ENCODE peak calls at places on chromosomes 4 and X, in nine cellular contexts. E is heart left ventricle, K is prostate gland, L is colonic mucosa, T is HL-60, S is esophagus squamous epithelium, P is ascending aorta, V is pancreas, U is cardiac muscle cell. O is an unnamed sample.
A peak's percentile ranks its signal among the peaks of the same experiment; 100 is the strongest.

GRCh38 chr4:122562436-122562835 is 58.4 kb downstream of the IL21 start:
- DNase-seq in V (no peak), U (no peak), E (no peak), K (no peak), P (no peak), S (no peak), L (no peak), T (no peak), O (no peak)

GRCh38 chr4:4521767-4522166 is 20.1 kb downstream of the STX18 start:
- DNase-seq in T (no peak), S (no peak), U (no peak), V (no peak), P (no peak), E (no peak), L (no peak), K (no peak), O (no peak)

GRCh38 chr4:78543424-78544238 is 7.9 kb upstream of the ANXA3 start:
- DNase-seq in K (no peak), V (no peak), E (no peak), S (no peak), P (no peak), L (no peak), U (no peak), T (no peak), O (no peak)

GRCh38 chrX:113260474-113260873 is 419.8 kb upstream of the AMOT start:
- DNase-seq in U (peak; percentile 3), T (no peak), E (no peak), K (no peak), S (no peak), V (no peak), P (no peak), L (no peak), O (no peak)

GRCh38 chr4:68451246-68452211 is 4.3 kb downstream of the TMPRSS11E start:
- DNase-seq in V (no peak), E (no peak), U (no peak), P (no peak), L (no peak), S (no peak), K (no peak), T (no peak), O (no peak)

GRCh38 chr4:4270529-4270928 is 19.4 kb downstream of the LYAR start:
- DNase-seq in V (no peak), E (no peak), T (peak; percentile 31), K (no peak), S (no peak), U (peak; percentile 21), P (no peak), L (no peak), O (no peak)

GRCh38 chr4:22322996-22323395 is 192.9 kb downstream of the ADGRA3 start:
- DNase-seq in P (no peak), S (no peak), T (no peak), K (no peak), V (no peak), U (no peak), L (no peak), E (no peak), O (no peak)

GRCh38 chr4:184588893-184589292 is 60.4 kb downstream of the CASP3 start:
- DNase-seq in T (no peak), E (no peak), V (no peak), U (peak; percentile 62), P (no peak), L (no peak), K (no peak), S (no peak), O (no peak)

GRCh38 chr4:472881-473574 is 25.9 kb downstream of the ZNF721 start:
- DNase-seq in L (no peak), T (no peak), P (peak; percentile 63), E (peak; percentile 32), V (no peak), U (peak; percentile 15), S (no peak), K (no peak), O (no peak)

GRCh38 chr4:95114521-95114920 is 356.8 kb downstream of the BMPR1B start:
- DNase-seq in K (no peak), U (no peak), P (no peak), T (no peak), V (no peak), E (no peak), S (no peak), L (no peak), O (no peak)

GRCh38 chr4:102625232-102625930 is 124.2 kb downstream of the NFKB1 start:
- DNase-seq in V (no peak), L (no peak), U (peak; percentile 77), S (no peak), E (peak; percentile 52), P (no peak), T (peak; percentile 17), K (no peak), O (no peak)

GRCh38 chr4:106362426-106362825 is 6.2 kb downstream of the GIMD1 start:
- DNase-seq in P (no peak), L (no peak), V (no peak), E (no peak), K (no peak), U (no peak), S (no peak), T (no peak), O (no peak)

GRCh38 chr4:153205028-153205648 is 895 bp downstream of the TRIM2 start:
- DNase-seq in U (no peak), L (peak; percentile 79), P (no peak), S (no peak), T (no peak), E (no peak), K (peak; percentile 59), V (peak; percentile 50), O (no peak)
- TF ChIP-seq CTCF in U (no peak), L (no peak), P (no peak), S (no peak), T (no peak), E (no peak), K (no peak), V (no peak), O (no peak)

GRCh38 chr4:182826391-182826790 is 90.8 kb downstream of the DCTD start:
- DNase-seq in P (no peak), V (peak; percentile 35), E (no peak), U (no peak), K (no peak), L (no peak), T (no peak), S (no peak), O (no peak)

GRCh38 chr4:182825786-182826185 is 91.4 kb downstream of the DCTD start:
- DNase-seq in S (no peak), K (no peak), E (no peak), U (no peak), T (no peak), V (peak; percentile 44), P (no peak), L (no peak), O (no peak)

GRCh38 chr4:182822554-182822953 is 94.6 kb downstream of the DCTD start:
- DNase-seq in T (no peak), S (no peak), U (no peak), L (no peak), V (no peak), E (no peak), P (no peak), K (no peak), O (no peak)

GRCh38 chr4:182825003-182825402 is 92.2 kb downstream of the DCTD start:
- DNase-seq in T (no peak), P (no peak), S (no peak), U (no peak), L (no peak), K (no peak), E (no peak), V (no peak), O (no peak)

DNA sequence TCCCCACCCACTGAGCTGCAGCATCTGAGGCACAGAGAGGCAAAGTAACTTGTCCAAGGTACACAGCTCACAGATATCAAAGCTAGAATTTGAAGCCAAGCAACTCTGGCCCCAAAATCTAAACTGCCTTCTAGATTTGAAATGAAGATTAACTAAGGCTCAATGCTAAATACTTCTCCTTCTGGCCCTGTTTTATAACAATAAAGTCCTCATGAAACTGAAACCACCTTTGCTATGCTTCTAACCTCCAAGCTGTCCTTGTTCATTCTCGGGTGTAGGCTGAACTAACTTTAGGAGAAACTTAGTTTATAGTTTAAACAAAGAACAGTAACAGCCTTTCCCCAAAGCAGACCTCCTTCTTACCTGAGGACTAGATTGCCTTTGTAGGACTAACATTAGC is 93.6 kb downstream of the DCTD start:
- DNase-seq in P (no peak), E (no peak), K (no peak), L (no peak), V (no peak), U (no peak), S (no peak), T (no peak), O (no peak)
- H3K27ac ChIP-seq in P (no peak overlapping the region), E (no peak overlapping the region), K (no peak overlapping the region), L (no peak overlapping the region), V (no peak overlapping the region), U (no peak overlapping the region), S (no peak overlapping the region), T (no peak overlapping the region), O (no peak overlapping the region)

GRCh38 chr4:73964862-73965611 is 16.8 kb downstream of the PF4 start:
- DNase-seq in S (no peak), U (peak; percentile 42), L (peak; percentile 34), P (no peak), E (no peak), T (no peak), K (peak; percentile 17), V (no peak), O (no peak)
- TF ChIP-seq CTCF in S (peak; percentile 7), U (peak; percentile 39), L (no peak), P (no peak), E (no peak), T (no peak), K (peak; percentile 24), V (peak; percentile 17), O (peak; percentile 7)

DNA sequence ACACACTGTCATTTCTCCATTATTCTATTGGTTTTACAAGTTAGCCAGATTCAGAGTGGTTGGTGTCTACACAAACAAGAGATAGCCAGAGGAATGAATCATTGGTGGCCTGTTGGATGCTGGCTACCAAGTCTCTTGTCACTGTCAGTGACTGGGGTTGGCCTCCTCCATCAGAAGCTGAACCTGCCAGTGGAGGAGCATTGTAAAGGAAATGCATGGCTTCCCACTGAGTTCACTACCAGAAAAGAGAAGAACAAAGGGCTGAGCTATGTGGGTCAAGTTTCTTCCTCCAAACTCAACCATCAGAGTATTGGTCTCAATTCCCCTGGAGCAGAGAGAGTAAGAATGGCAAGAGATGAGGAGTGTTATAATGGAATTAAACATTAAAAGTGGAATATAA is 26.5 kb upstream of the ANKRD50 start:
- DNase-seq in S (no peak), E (no peak), K (no peak), U (no peak), V (no peak), P (no peak), T (no peak), L (no peak), O (no peak)
- H3K27ac ChIP-seq in S (no peak overlapping the region), E (no peak overlapping the region), K (no peak overlapping the region), U (no peak overlapping the region), V (no peak overlapping the region), P (no peak overlapping the region), T (no peak overlapping the region), L (no peak overlapping the region), O (no peak overlapping the region)

GRCh38 chr4:43330288-43330687 is 437.8 kb downstream of the GRXCR1 start:
- DNase-seq in L (no peak), V (no peak), P (no peak), U (peak; percentile 54), E (no peak), K (no peak), T (no peak), S (no peak), O (no peak)
- TF ChIP-seq CTCF in L (no peak), V (no peak), P (no peak), U (no peak), E (no peak), K (no peak), T (no peak), S (no peak), O (no peak)

O was measured in heart right ventricle.